ENCODE peak calls at places on chromosomes 2 and 18, in nine cellular contexts. Q is GM19239; N is gastrocnemius medialis; P is NCI-H460; U is omental fat pad; V is endothelial cell; I is activated CD8-positive, alpha-beta T cell treated with anti-CD3 and anti-CD28 coated beads for 36 hours; H is left ventricle myocardium inferior; K is T-helper 1 cell. B is an unnamed sample.

GRCh38 chr18:62713651-62714247 is 1.6 kb upstream of the PHLPP1 start:
- DNase-seq in V (no peak), U (no peak), H (no peak), Q (no peak), K (no peak), P (no peak), I (no peak), N (no peak), B (no peak)

GRCh38 chr2:8534729-8535397 is 147.0 kb upstream of the ID2 start:
- DNase-seq in P (no peak), V (no peak), U (no peak), H (peak), Q (no peak), I (no peak), K (no peak), N (peak), B (no peak)

GRCh38 chr2:25310965-25311865 is 30.5 kb downstream of the DNMT3A start:
- DNase-seq in V (no peak), N (no peak), H (peak), P (no peak), Q (no peak), U (no peak), K (no peak), I (no peak), B (no peak)

GRCh38 chr2:118748245-118748885 is 99.1 kb downstream of the EN1 start:
- DNase-seq in Q (no peak), U (no peak), I (no peak), P (no peak), H (no peak), V (no peak), N (no peak), K (no peak), B (peak)

GRCh38 chr2:240431276-240431662 is 4.2 kb upstream of the GPC1 start:
- DNase-seq in H (peak), U (peak), P (no peak), Q (no peak), K (no peak), V (no peak), I (no peak), N (no peak), B (no peak)

GRCh38 chr2:215504547-215504946 is 68.7 kb upstream of the FN1 start:
- DNase-seq in K (no peak), N (no peak), H (no peak), P (no peak), V (no peak), Q (no peak), U (no peak), I (no peak), B (peak)

GRCh38 chr18:49849331-49850217 is 36.2 kb upstream of the ACAA2 start:
- DNase-seq in H (peak), P (peak), Q (no peak), U (peak), I (no peak), V (no peak), N (no peak), K (no peak), B (no peak)

GRCh38 chr18:24368749-24369148 is 28.9 kb downstream of the OSBPL1A start:
- DNase-seq in U (no peak), Q (no peak), V (no peak), K (no peak), H (no peak), I (peak), P (no peak), N (no peak), B (no peak)